ENCODE peak calls at places on chromosomes 12 and 14, in six cellular contexts. One of them, this sample, is unnamed.

GRCh38 chr14:52834440-52834842 is 43.0 kb upstream of the GNPNAT1 start:
- DNase-seq in fibroblast of pulmonary artery: peak; percentile 81
- DNase-seq in lower leg skin: no peak
- DNase-seq in Calu3: no peak
- DNase-seq in hepatocyte: peak; percentile 20
- DNase-seq in omental fat pad: no peak
- DNase-seq in this sample: no peak

GRCh38 chr12:117010693-117011451 is 88.3 kb downstream of the TESC start:
- DNase-seq in fibroblast of pulmonary artery: peak; percentile 28
- DNase-seq in lower leg skin: no peak
- DNase-seq in Calu3: no peak
- DNase-seq in hepatocyte: no peak
- DNase-seq in omental fat pad: no peak
- DNase-seq in this sample: no peak

GRCh38 chr14:104723651-104724406 is at the start of gene ADSS1:
- DNase-seq in fibroblast of pulmonary artery: peak; percentile 32
- DNase-seq in lower leg skin: no peak
- DNase-seq in Calu3: peak; percentile 74
- DNase-seq in hepatocyte: peak; percentile 78
- DNase-seq in omental fat pad: no peak
- DNase-seq in this sample: peak; percentile 64

GRCh38 chr14:60487211-60487610 is 1.3 kb upstream of the C14orf39 start:
- DNase-seq in fibroblast of pulmonary artery: no peak
- DNase-seq in lower leg skin: no peak
- DNase-seq in Calu3: no peak
- DNase-seq in hepatocyte: no peak
- DNase-seq in omental fat pad: no peak
- DNase-seq in this sample: no peak

GRCh38 chr12:88646824-88647223 is 66.6 kb upstream of the KITLG start:
- DNase-seq in fibroblast of pulmonary artery: no peak
- DNase-seq in lower leg skin: no peak
- DNase-seq in Calu3: no peak
- DNase-seq in hepatocyte: no peak
- DNase-seq in omental fat pad: no peak
- DNase-seq in this sample: no peak

GRCh38 chr12:95545731-95546490 is 5.4 kb downstream of the USP44 start:
- DNase-seq in fibroblast of pulmonary artery: no peak
- DNase-seq in lower leg skin: no peak
- DNase-seq in Calu3: no peak
- DNase-seq in hepatocyte: no peak
- DNase-seq in omental fat pad: no peak
- DNase-seq in this sample: no peak

GRCh38 chr12:49296836-49297694 is 2.1 kb downstream of the PRPH start:
- DNase-seq in fibroblast of pulmonary artery: no peak
- DNase-seq in lower leg skin: no peak
- DNase-seq in Calu3: peak; percentile 69
- DNase-seq in hepatocyte: peak; percentile 59
- DNase-seq in omental fat pad: no peak
- DNase-seq in this sample: no peak

GRCh38 chr14:73242274-73242960 is 5.1 kb downstream of the PAPLN start:
- DNase-seq in fibroblast of pulmonary artery: no peak
- DNase-seq in lower leg skin: no peak
- DNase-seq in Calu3: no peak
- DNase-seq in hepatocyte: no peak
- DNase-seq in omental fat pad: no peak
- DNase-seq in this sample: no peak

GRCh38 chr12:107126688-107127481 is 33.5 kb upstream of the CRY1 start:
- DNase-seq in fibroblast of pulmonary artery: peak; percentile 29
- DNase-seq in lower leg skin: no peak
- DNase-seq in Calu3: no peak
- DNase-seq in hepatocyte: peak; percentile 16
- DNase-seq in omental fat pad: no peak
- DNase-seq in this sample: no peak
- TF ChIP-seq CTCF in fibroblast of pulmonary artery: peak; percentile 44
- TF ChIP-seq CTCF in lower leg skin: no peak
- TF ChIP-seq CTCF in Calu3: no peak
- TF ChIP-seq CTCF in hepatocyte: peak; percentile 52
- TF ChIP-seq CTCF in omental fat pad: no peak
- TF ChIP-seq CTCF in this sample: peak; percentile 61

DNA sequence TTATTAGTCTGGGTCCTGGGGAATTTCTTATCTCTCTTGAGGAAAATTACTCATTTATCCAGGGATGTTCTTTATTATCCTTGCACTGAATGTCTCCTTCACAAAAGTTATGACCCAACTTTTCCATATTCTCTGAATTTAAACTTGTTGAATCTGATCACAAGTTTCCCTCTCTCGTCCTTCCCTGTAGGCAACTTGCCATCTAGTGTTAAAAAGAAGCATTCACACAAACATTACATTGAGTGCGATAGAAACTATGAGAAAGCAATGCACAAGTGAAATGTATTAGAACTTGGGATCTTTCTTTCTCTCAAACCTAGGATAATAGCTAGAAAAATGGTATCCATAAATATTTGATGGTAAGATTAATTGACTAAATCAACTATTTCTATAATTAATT is 608.4 kb downstream of the FSCB start:
- DNase-seq in fibroblast of pulmonary artery: peak; percentile 1
- DNase-seq in lower leg skin: no peak
- DNase-seq in Calu3: no peak
- DNase-seq in hepatocyte: peak; percentile 49
- DNase-seq in omental fat pad: no peak
- DNase-seq in this sample: no peak
- TF ChIP-seq CTCF in fibroblast of pulmonary artery: no peak
- TF ChIP-seq CTCF in lower leg skin: no peak
- TF ChIP-seq CTCF in Calu3: no peak
- TF ChIP-seq CTCF in hepatocyte: peak; percentile 56
- TF ChIP-seq CTCF in omental fat pad: no peak
- TF ChIP-seq CTCF in this sample: peak; percentile 39

GRCh38 chr14:51554339-51554920 is 97.3 kb upstream of the FRMD6 start:
- DNase-seq in fibroblast of pulmonary artery: peak; percentile 81
- DNase-seq in lower leg skin: no peak
- DNase-seq in Calu3: no peak
- DNase-seq in hepatocyte: no peak
- DNase-seq in omental fat pad: no peak
- DNase-seq in this sample: no peak

GRCh38 chr14:51552768-51553426 is 98.8 kb upstream of the FRMD6 start:
- DNase-seq in fibroblast of pulmonary artery: no peak
- DNase-seq in lower leg skin: peak; percentile 58
- DNase-seq in Calu3: peak; percentile 24
- DNase-seq in hepatocyte: peak; percentile 22
- DNase-seq in omental fat pad: no peak
- DNase-seq in this sample: no peak

GRCh38 chr14:51552275-51552674 is 99.4 kb upstream of the FRMD6 start:
- DNase-seq in fibroblast of pulmonary artery: no peak
- DNase-seq in lower leg skin: no peak
- DNase-seq in Calu3: no peak
- DNase-seq in hepatocyte: no peak
- DNase-seq in omental fat pad: no peak
- DNase-seq in this sample: no peak

GRCh38 chr14:51554953-51555352 is 96.8 kb upstream of the FRMD6 start:
- DNase-seq in fibroblast of pulmonary artery: peak; percentile 43
- DNase-seq in lower leg skin: no peak
- DNase-seq in Calu3: no peak
- DNase-seq in hepatocyte: no peak
- DNase-seq in omental fat pad: no peak
- DNase-seq in this sample: no peak
- TF ChIP-seq CTCF in fibroblast of pulmonary artery: peak; percentile 8
- TF ChIP-seq CTCF in lower leg skin: no peak
- TF ChIP-seq CTCF in Calu3: no peak
- TF ChIP-seq CTCF in hepatocyte: no peak
- TF ChIP-seq CTCF in omental fat pad: no peak
- TF ChIP-seq CTCF in this sample: no peak

DNA sequence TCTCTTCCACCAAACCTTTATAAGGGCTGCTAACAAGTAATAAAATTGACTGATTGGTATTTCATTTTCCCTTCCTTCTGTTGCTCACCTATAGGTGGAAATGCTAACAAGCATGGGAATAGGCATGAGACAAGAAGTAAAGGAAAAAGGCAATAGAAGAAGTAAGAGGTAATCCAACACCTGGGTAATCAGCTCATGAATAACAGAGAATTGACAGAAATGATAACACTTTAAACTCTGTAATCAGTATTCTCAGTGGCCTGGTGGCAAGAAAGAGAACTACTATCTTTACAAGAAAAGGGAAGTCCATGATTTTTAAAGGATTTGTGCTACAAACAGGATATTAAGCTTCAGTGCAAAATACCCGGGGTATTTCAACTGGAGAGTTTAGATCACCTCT is 737.8 kb downstream of the RERGL start:
- DNase-seq in fibroblast of pulmonary artery: no peak
- DNase-seq in lower leg skin: no peak
- DNase-seq in Calu3: no peak
- DNase-seq in hepatocyte: no peak
- DNase-seq in omental fat pad: no peak
- DNase-seq in this sample: no peak
- TF ChIP-seq CTCF in fibroblast of pulmonary artery: no peak
- TF ChIP-seq CTCF in lower leg skin: no peak
- TF ChIP-seq CTCF in Calu3: no peak
- TF ChIP-seq CTCF in hepatocyte: peak; percentile 8
- TF ChIP-seq CTCF in omental fat pad: no peak
- TF ChIP-seq CTCF in this sample: peak; percentile 51